ENCODE peak calls at places on chromosomes 6 and 20, in six cellular contexts. K is mucosa of descending colon; M is NCI-H1417; B is stimulated activated CD8-positive, alpha-beta memory T cell treated with anti-CD3 and anti-CD28 coated beads, Interleukin-2, amount 100 ng/mL, for 1 hour; J is hypothalamus; O is activated naive CD8-positive, alpha-beta T cell treated with anti-CD3 and anti-CD28 coated beads for 36 hours. D is an unnamed sample.

GRCh38 chr20:10218536-10219451 is at the start of gene SNAP25:
- DNase-seq in B (peak), M (peak), J (peak), K (peak), O (peak), D (peak)

GRCh38 chr6:36755435-36756348 is 58.1 kb downstream of the RAB44 start:
- DNase-seq in B (peak), M (no peak), K (peak), O (peak), J (no peak), D (no peak)

GRCh38 chr6:76843376-76843775 is 619.9 kb downstream of the HTR1B start:
- DNase-seq in B (no peak), J (no peak), M (no peak), K (no peak), O (no peak), D (no peak)

GRCh38 chr20:39993737-39994136 is 695.3 kb downstream of the MAFB start:
- DNase-seq in O (no peak), K (no peak), J (no peak), B (no peak), M (peak), D (no peak)

GRCh38 chr6:72944660-72945059 is 280.6 kb downstream of the KHDC1L start:
- DNase-seq in J (no peak), M (no peak), K (no peak), B (no peak), O (no peak), D (no peak)

GRCh38 chr6:135267085-135267484 is 86.0 kb downstream of the MYB start:
- DNase-seq in B (no peak), M (peak), K (peak), O (no peak), J (no peak), D (no peak)

GRCh38 chr6:76250666-76251065 is 178.2 kb upstream of the IMPG1 start:
- DNase-seq in K (no peak), M (no peak), J (no peak), O (no peak), B (no peak), D (no peak)

GRCh38 chr6:30818426-30818841 is 65.9 kb upstream of the DDR1 start:
- DNase-seq in O (no peak), B (no peak), K (no peak), M (no peak), J (no peak), D (no peak)

GRCh38 chr20:45890997-45891983 is at the start of the genes CTSA and NEURL2:
- DNase-seq in B (peak), K (peak), J (peak), M (peak), O (peak), D (peak)

GRCh38 chr6:53056273-53056672 is 8.9 kb upstream of the FBXO9 start:
- DNase-seq in B (no peak), O (no peak), J (no peak), K (no peak), M (no peak), D (no peak)

GRCh38 chr20:5557123-5557522 is 193.1 kb upstream of the SHLD1 start:
- DNase-seq in O (peak), K (peak), M (peak), B (peak), J (peak), D (no peak)

GRCh38 chr20:59010995-59011873 is 4.2 kb upstream of the CTSZ start:
- DNase-seq in J (no peak), O (no peak), K (no peak), B (no peak), M (no peak), D (no peak)

GRCh38 chr6:52595000-52595795 is 18.3 kb upstream of the TRAM2 start:
- DNase-seq in J (no peak), M (peak), B (no peak), O (no peak), K (peak), D (no peak)

GRCh38 chr6:53752856-53753255 is 41.9 kb upstream of the LRRC1 start:
- DNase-seq in J (no peak), K (no peak), M (no peak), O (no peak), B (no peak), D (no peak)

GRCh38 chr6:64012351-64013060 is 376.9 kb downstream of the PHF3 start:
- DNase-seq in J (peak), K (peak), O (no peak), B (no peak), M (peak), D (no peak)

GRCh38 chr20:43507150-43508080 is at the start of gene L3MBTL1:
- DNase-seq in K (peak), B (no peak), J (peak), O (peak), M (peak), D (no peak)

GRCh38 chr6:159279790-159280277 is 110.6 kb downstream of the FNDC1 start:
- DNase-seq in M (peak), K (no peak), O (no peak), J (no peak), B (no peak), D (no peak)

GRCh38 chr20:2973574-2973973 is 69.8 kb upstream of the GNRH2 start:
- DNase-seq in B (no peak), K (no peak), J (no peak), O (no peak), M (no peak), D (no peak)

GRCh38 chr6:34610819-34611477 is 54.8 kb upstream of the SPDEF start:
- DNase-seq in O (no peak), K (no peak), B (no peak), M (no peak), J (no peak), D (no peak)

GRCh38 chr6:107115695-107116327 is 496 bp upstream of the BEND3 start:
- DNase-seq in K (peak), B (no peak), O (peak), M (peak), J (peak), D (no peak)

GRCh38 chr6:152946484-152946883 is 36.4 kb downstream of the FBXO5 start:
- DNase-seq in K (no peak), M (no peak), J (no peak), B (no peak), O (no peak), D (no peak)

GRCh38 chr6:166418691-166419143 is 36.0 kb upstream of the MPC1 start:
- DNase-seq in B (no peak), O (peak), M (no peak), J (no peak), K (peak), D (no peak)

GRCh38 chr6:42339991-42340401 is 111.7 kb downstream of the TRERF1 start:
- DNase-seq in O (peak), J (no peak), B (no peak), M (no peak), K (no peak), D (no peak)

GRCh38 chr6:33118525-33119123 is 42.8 kb downstream of the HLA-DPB1 start:
- DNase-seq in O (no peak), B (no peak), J (no peak), K (peak), M (peak), D (no peak)

GRCh38 chr6:83735461-83735860 is 26.6 kb upstream of the SNAP91 start:
- DNase-seq in M (no peak), O (no peak), K (no peak), J (no peak), B (no peak), D (no peak)

GRCh38 chr6:139082370-139082769 is 52.5 kb upstream of the HECA start:
- DNase-seq in J (no peak), M (no peak), B (no peak), O (no peak), K (no peak), D (no peak)

GRCh38 chr6:130778946-130779657 is 48.1 kb upstream of the SMLR1 start:
- DNase-seq in B (no peak), K (peak), J (no peak), O (no peak), M (no peak), D (no peak)

GRCh38 chr20:64045346-64046011 is 4.0 kb downstream of the SOX18 start:
- DNase-seq in O (no peak), B (no peak), M (no peak), J (no peak), K (no peak), D (no peak)

D was measured in GOT3.